ENCODE peak calls at places on chromosomes 3 and 15, in seven cellular contexts. Q is pancreas, U is astrocyte, I is stomach, D is IMR-90, A is SK-N-SH, P is tibial nerve. L is an unnamed sample.

GRCh38 chr15:66065325-66065724 is 188.2 kb downstream of the MEGF11 start:
- DNase-seq in Q (no peak), U (no peak), I (no peak), D (no peak), A (no peak), P (no peak), L (no peak)

GRCh38 chr3:30628931-30629590 is 22.7 kb downstream of the TGFBR2 start:
- DNase-seq in Q (no peak), U (no peak), I (no peak), D (no peak), A (no peak), P (no peak), L (no peak)

GRCh38 chr3:129840707-129841360 is 52.7 kb downstream of the TMCC1 start:
- DNase-seq in Q (no peak), U (no peak), I (no peak), D (no peak), A (no peak), P (no peak), L (no peak)

GRCh38 chr3:111919370-111920065 is 59.3 kb upstream of the ABHD10 start:
- DNase-seq in Q (no peak), U (no peak), I (no peak), D (no peak), A (no peak), P (no peak), L (no peak)

GRCh38 chr3:37054370-37054769 is 61.1 kb downstream of the MLH1 start:
- DNase-seq in Q (no peak), U (peak; percentile 57), I (no peak), D (peak; percentile 46), A (no peak), P (no peak), L (no peak)

GRCh38 chr3:48507256-48508061 is 3.5 kb upstream of the SHISA5 start:
- DNase-seq in Q (peak; percentile 48), U (peak; percentile 75), I (peak; percentile 76), D (peak; percentile 67), A (peak; percentile 86), P (peak; percentile 11), L (peak; percentile 87)

GRCh38 chr15:78233496-78233895 is 869 bp downstream of the ACSBG1 start:
- DNase-seq in Q (no peak), U (no peak), I (no peak), D (no peak), A (no peak), P (no peak), L (no peak)

GRCh38 chr15:34951993-34952392 is 17.5 kb downstream of the AQR start:
- DNase-seq in Q (no peak), U (peak; percentile 36), I (no peak), D (no peak), A (peak; percentile 53), P (no peak), L (no peak)

GRCh38 chr3:94183551-94183950 is 120.7 kb downstream of the NSUN3 start:
- DNase-seq in Q (no peak), U (no peak), I (no peak), D (no peak), A (no peak), P (no peak), L (no peak)

GRCh38 chr15:78767331-78767951 is 43.8 kb downstream of the ADAMTS7 start:
- DNase-seq in Q (peak; percentile 19), U (no peak), I (no peak), D (no peak), A (no peak), P (no peak), L (no peak)

GRCh38 chr15:35485411-35485810 is 60.6 kb downstream of the DPH6 start:
- DNase-seq in Q (no peak), U (no peak), I (no peak), D (no peak), A (no peak), P (no peak), L (no peak)

GRCh38 chr15:22989576-22990477 is 9.7 kb upstream of the CYFIP1 start:
- DNase-seq in Q (no peak), U (no peak), I (peak; percentile 47), D (no peak), A (no peak), P (no peak), L (peak; percentile 18)

GRCh38 chr15:100336061-100336460 is 5.7 kb downstream of the ADAMTS17 start:
- DNase-seq in Q (no peak), U (no peak), I (no peak), D (no peak), A (no peak), P (no peak), L (no peak)

GRCh38 chr3:32106929-32107362 is 526 bp downstream of the GPD1L start:
- DNase-seq in Q (peak; percentile 66), U (no peak), I (peak; percentile 66), D (no peak), A (no peak), P (peak; percentile 27), L (peak; percentile 39)

GRCh38 chr15:39153718-39154117 is 427.2 kb upstream of the THBS1 start:
- DNase-seq in Q (no peak), U (no peak), I (no peak), D (peak; percentile 15), A (no peak), P (no peak), L (no peak)

GRCh38 chr3:90024986-90025385 is 917.6 kb downstream of the EPHA3 start:
- DNase-seq in Q (no peak), U (no peak), I (no peak), D (no peak), A (no peak), P (no peak), L (no peak)

GRCh38 chr15:82647835-82648256 is 683 bp upstream of the CPEB1 start:
- DNase-seq in Q (peak; percentile 44), U (no peak), I (no peak), D (no peak), A (peak; percentile 84), P (no peak), L (no peak)

GRCh38 chr3:38610934-38611333 is 38.6 kb downstream of the SCN5A start:
- DNase-seq in Q (no peak), U (no peak), I (no peak), D (no peak), A (no peak), P (no peak), L (no peak)

GRCh38 chr3:114290911-114291901 is 2.6 kb upstream of the TIGIT start:
- DNase-seq in Q (peak; percentile 62), U (no peak), I (peak; percentile 64), D (peak; percentile 37), A (peak; percentile 70), P (peak; percentile 59), L (no peak)

DNA sequence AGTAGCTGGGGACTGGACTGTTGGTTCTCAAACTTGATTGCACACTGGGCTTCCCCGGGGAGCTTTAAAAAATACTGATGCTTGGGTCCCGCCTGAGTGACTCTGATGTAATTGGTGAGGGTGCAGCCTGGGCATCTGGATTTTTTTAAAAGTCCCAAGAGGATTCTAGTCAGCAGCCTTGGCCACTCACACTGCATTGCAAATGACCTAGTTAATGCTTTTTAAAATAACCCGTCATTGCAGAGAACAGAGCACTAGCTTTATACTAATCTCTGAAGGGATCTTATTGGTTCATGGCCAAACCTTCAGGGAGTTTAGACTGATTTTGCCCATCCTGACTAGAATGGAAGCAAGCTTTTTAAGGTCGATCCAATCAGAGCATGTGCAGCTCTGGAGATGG is 310.6 kb upstream of the PROK2 start:
- DNase-seq in Q (no peak), U (no peak), I (no peak), D (no peak), A (peak; percentile 77), P (no peak), L (no peak)
- H3K4me1 ChIP-seq in Q (no peaks in the 10 kb centered on the region), U (peaks cover 2% of the 10 kb centered on the region), I (peaks cover 5% of the 10 kb centered on the region), D (no peaks in the 10 kb centered on the region), A (no peaks in the 10 kb centered on the region), P (peaks cover 6% of the 10 kb centered on the region), L (no peaks in the 10 kb centered on the region)

DNA sequence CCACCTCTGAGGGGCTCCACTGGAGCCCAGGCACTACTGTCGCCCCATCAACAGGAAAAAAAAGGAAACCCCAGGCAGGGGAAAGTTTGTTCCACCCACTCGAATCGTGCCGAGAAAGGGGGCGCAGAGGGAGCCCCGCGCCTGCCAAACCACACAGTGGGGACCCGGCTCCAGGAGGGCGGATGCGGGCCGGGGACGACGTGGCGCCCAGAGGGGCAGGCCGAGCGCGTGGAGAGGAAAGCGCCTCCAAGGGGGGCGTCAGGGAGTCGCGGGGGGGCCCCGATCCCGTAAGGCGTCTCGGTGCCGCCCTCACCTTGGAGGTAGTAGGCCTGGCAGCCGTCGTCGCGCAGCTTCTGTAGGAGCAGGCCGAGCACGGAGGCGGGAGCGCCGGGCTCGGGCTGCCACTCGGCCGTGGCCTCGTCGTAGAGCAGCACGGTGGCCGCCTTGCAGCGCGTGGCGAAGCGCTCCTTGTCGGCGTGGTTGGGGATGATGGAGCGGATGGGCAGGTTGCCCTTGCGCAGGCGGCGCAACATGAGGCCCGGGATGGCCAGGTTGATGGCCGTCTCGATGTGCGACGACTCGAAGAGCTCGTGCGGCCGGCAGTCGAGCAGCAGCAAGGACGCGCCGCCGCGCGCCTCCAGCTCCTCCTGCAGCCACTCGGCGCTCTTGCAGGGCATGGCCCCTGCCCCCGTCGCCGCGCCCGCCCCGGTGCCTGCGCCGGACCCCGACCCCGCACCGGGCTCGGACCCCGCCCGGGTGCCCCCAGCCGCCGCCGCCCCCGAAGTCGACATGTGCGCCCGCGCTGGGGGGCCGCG is 627 bp downstream of the DUSP7 start:
- DNase-seq in Q (peak; percentile 60), U (peak; percentile 34), I (peak; percentile 49), D (peak; percentile 57), A (peak; percentile 72), P (no peak), L (no peak)
- TF ChIP-seq CTCF in Q (no peak), U (no peak), I (no peak), D (peak; percentile 38), A (peak; percentile 10), P (peak; percentile 26), L (peak; percentile 29)

GRCh38 chr3:16178628-16178988 is 4.1 kb downstream of the GALNT15 start:
- DNase-seq in Q (no peak), U (no peak), I (no peak), D (no peak), A (no peak), P (no peak), L (no peak)
- H3K4me1 ChIP-seq in Q (no peaks in the 10 kb centered on the region), U (peaks cover 66% of the 10 kb centered on the region), I (peaks cover 28% of the 10 kb centered on the region), D (peaks cover 50% of the 10 kb centered on the region), A (peaks cover 20% of the 10 kb centered on the region), P (peaks cover 68% of the 10 kb centered on the region), L (no peaks in the 10 kb centered on the region)

DNA sequence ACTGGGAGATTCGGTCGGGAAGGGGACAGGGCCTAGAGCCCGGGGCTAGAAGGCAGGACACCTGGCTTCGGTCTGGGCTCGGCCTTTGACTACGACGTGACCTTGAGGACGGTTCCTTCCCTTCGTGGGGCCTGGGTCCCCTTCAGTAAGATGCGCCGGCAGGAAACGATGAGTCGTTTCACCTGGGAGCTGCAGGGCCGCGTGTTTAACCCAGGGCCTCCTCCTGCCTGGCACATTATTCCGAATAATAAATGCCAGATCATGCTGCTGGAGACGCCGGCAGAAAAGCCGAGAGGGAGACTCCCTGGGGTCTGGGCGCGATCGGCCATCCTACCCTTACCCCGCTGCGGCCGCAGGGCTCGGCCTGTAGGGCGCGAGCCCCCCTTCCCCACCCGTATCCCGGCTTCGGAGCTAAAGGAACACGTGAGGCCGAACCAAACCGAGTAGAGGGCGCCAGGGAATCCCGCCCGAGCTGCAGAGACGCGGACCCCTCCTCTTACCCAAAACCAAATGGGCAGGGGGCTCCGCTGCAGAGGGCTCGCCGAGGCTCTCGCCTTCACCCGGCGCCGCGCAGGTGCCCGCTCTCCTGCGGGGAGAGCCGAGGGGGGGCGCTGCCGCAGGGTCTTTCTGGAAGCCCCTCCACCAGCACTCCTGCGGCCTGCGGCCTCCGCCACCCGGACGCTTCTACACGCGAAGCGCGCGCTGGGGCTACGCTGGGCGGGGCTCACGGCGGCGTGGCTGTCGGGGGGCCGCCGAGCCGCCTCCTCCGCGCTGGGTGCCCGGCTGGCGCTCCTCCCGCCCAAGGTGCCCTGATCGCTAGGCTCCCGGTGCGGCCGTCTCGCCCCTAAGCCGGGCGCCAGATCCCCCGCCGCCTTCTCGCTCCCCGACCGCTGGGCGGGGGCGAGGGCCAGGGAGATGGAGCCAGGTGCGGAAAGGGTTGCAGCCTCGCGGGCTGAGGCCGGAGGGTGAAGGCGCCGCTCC is at the start of gene BDH1:
- DNase-seq in Q (peak; percentile 48), U (peak; percentile 2), I (peak; percentile 59), D (no peak), A (peak; percentile 84), P (peak; percentile 29), L (no peak)
- TF ChIP-seq CTCF in Q (no peak), U (no peak), I (no peak), D (no peak), A (peak; percentile 14), P (no peak), L (peak; percentile 12)